ENCODE peak calls at places on chromosomes 4 and X, in six cellular contexts. One of them, this sample, is unnamed.

GRCh38 chr4:140884431-140885058 is 128.4 kb upstream of the TBC1D9 start:
- DNase-seq in Calu3: peak
- DNase-seq in mucosa of descending colon: no peak
- DNase-seq in astrocyte of the spinal cord: peak
- DNase-seq in ovary: no peak
- DNase-seq in CD14-positive monocyte: no peak
- DNase-seq in this sample: no peak

GRCh38 chr4:2829321-2829932 is 14.2 kb upstream of the ADD1 start:
- DNase-seq in CD14-positive monocyte: peak
- DNase-seq in astrocyte of the spinal cord: no peak
- DNase-seq in mucosa of descending colon: peak
- DNase-seq in ovary: peak
- DNase-seq in Calu3: no peak
- DNase-seq in this sample: no peak

GRCh38 chr4:159159611-159160010 is 56.7 kb downstream of the RAPGEF2 start:
- DNase-seq in mucosa of descending colon: no peak
- DNase-seq in ovary: no peak
- DNase-seq in Calu3: no peak
- DNase-seq in CD14-positive monocyte: no peak
- DNase-seq in astrocyte of the spinal cord: no peak
- DNase-seq in this sample: no peak

GRCh38 chr4:144709793-144710525 is 64.0 kb downstream of the HHIP start:
- DNase-seq in mucosa of descending colon: no peak
- DNase-seq in CD14-positive monocyte: no peak
- DNase-seq in ovary: no peak
- DNase-seq in astrocyte of the spinal cord: peak
- DNase-seq in Calu3: peak
- DNase-seq in this sample: no peak

GRCh38 chr4:182840108-182840507 is 77.1 kb downstream of the DCTD start:
- DNase-seq in ovary: no peak
- DNase-seq in mucosa of descending colon: no peak
- DNase-seq in CD14-positive monocyte: no peak
- DNase-seq in Calu3: no peak
- DNase-seq in astrocyte of the spinal cord: no peak
- DNase-seq in this sample: no peak

GRCh38 chr4:84498203-84499026 is 677 bp downstream of the NKX6-1 start:
- DNase-seq in CD14-positive monocyte: no peak
- DNase-seq in mucosa of descending colon: peak
- DNase-seq in ovary: peak
- DNase-seq in astrocyte of the spinal cord: peak
- DNase-seq in Calu3: peak
- DNase-seq in this sample: no peak

GRCh38 chr4:74638001-74638400 is 156.3 kb downstream of the BTC start:
- DNase-seq in Calu3: no peak
- DNase-seq in ovary: no peak
- DNase-seq in astrocyte of the spinal cord: peak
- DNase-seq in mucosa of descending colon: no peak
- DNase-seq in CD14-positive monocyte: no peak
- DNase-seq in this sample: no peak

GRCh38 chr4:46886711-46887110 is 22.3 kb downstream of the COX7B2 start:
- DNase-seq in mucosa of descending colon: no peak
- DNase-seq in ovary: no peak
- DNase-seq in Calu3: no peak
- DNase-seq in CD14-positive monocyte: no peak
- DNase-seq in astrocyte of the spinal cord: peak
- DNase-seq in this sample: no peak

GRCh38 chrX:69027181-69028005 is 137.9 kb downstream of the PJA1 start:
- DNase-seq in ovary: peak
- DNase-seq in Calu3: no peak
- DNase-seq in mucosa of descending colon: peak
- DNase-seq in CD14-positive monocyte: no peak
- DNase-seq in astrocyte of the spinal cord: peak
- DNase-seq in this sample: no peak

GRCh38 chrX:46044486-46044885 is 500.7 kb downstream of the ZNF674 start:
- DNase-seq in CD14-positive monocyte: no peak
- DNase-seq in astrocyte of the spinal cord: peak
- DNase-seq in Calu3: no peak
- DNase-seq in ovary: no peak
- DNase-seq in mucosa of descending colon: no peak
- DNase-seq in this sample: no peak

GRCh38 chrX:5295004-5295403 is 933.7 kb downstream of the NLGN4X start:
- DNase-seq in CD14-positive monocyte: no peak
- DNase-seq in Calu3: no peak
- DNase-seq in mucosa of descending colon: no peak
- DNase-seq in ovary: no peak
- DNase-seq in astrocyte of the spinal cord: no peak
- DNase-seq in this sample: no peak

GRCh38 chrX:118730500-118731247 is 3.3 kb downstream of the IL13RA1 start:
- DNase-seq in Calu3: no peak
- DNase-seq in ovary: no peak
- DNase-seq in CD14-positive monocyte: no peak
- DNase-seq in mucosa of descending colon: no peak
- DNase-seq in astrocyte of the spinal cord: peak
- DNase-seq in this sample: no peak

DNA sequence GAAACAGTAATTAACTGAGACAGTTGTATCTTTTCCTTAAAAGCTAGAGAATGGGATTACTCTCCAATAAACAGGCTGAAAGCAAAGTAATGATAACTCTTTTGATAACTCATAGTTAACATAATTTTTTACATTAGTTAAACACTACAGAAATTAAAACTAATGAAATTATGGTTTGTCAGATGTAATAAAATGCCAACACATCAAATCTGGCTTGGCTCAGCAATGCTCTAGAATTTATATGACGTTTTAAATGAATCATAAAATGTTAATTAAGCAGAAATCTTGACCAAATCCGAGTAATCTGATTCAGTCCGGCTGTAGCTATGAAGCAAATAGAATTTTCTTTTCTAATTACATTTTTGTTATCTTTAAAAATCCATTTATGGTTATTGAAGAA is 244.2 kb upstream of the NR3C2 start:
- DNase-seq in ovary: no peak
- DNase-seq in astrocyte of the spinal cord: no peak
- DNase-seq in CD14-positive monocyte: no peak
- DNase-seq in Calu3: no peak
- DNase-seq in mucosa of descending colon: no peak
- DNase-seq in this sample: no peak
- TF ChIP-seq CTCF in ovary: no peak
- TF ChIP-seq CTCF in astrocyte of the spinal cord: no peak
- TF ChIP-seq CTCF in CD14-positive monocyte: no peak
- TF ChIP-seq CTCF in Calu3: no peak
- TF ChIP-seq CTCF in mucosa of descending colon: no peak
- TF ChIP-seq CTCF in this sample: no peak

DNA sequence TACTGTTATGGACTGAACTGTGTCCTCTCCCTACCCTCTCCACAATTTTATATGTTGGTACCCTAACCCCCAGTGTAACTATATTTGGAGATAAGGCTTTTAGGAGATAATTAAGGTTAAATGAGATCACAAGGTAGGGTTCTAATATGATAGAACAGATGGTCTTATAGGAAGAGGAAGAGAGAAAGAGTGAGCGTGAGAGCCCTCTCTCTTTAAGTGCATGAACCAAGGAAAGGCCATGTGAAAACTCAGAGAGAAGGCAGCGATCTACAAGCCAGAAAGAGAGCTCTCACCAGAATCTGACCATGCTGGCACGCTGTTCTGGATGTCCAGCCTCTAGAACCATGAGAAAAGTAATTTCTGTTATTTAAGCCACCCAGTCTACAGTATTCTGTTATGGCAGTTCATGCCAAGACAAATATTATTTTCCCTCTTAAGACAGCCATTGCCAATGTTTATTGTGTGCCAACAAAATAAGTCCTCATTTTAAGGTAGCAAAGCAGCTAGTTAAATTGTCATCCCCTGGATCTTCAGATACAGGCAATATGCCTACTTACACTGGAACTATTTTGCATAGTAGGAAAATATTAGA is 336.2 kb downstream of the MID1IP1 start:
- DNase-seq in astrocyte of the spinal cord: no peak
- DNase-seq in CD14-positive monocyte: no peak
- DNase-seq in Calu3: no peak
- DNase-seq in mucosa of descending colon: no peak
- DNase-seq in ovary: no peak
- DNase-seq in this sample: no peak
- TF ChIP-seq CTCF in astrocyte of the spinal cord: no peak
- TF ChIP-seq CTCF in CD14-positive monocyte: no peak
- TF ChIP-seq CTCF in Calu3: no peak
- TF ChIP-seq CTCF in mucosa of descending colon: no peak
- TF ChIP-seq CTCF in ovary: no peak
- TF ChIP-seq CTCF in this sample: no peak

DNA sequence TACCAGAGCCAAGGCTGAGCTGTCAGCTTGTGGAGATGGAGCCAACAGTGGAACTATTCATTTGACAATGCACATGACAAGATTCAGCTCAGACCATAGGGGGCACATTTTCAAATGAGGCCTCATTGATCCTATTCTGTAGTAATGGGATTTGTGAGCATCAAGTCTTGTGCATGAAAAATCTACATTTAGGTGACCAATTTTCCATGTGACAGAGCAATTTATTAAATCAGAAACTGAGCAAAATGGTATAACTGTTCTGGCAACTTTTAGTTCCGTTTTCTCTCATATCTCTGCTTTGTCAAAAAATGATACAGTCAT is 108.5 kb upstream of the PCDH18 start:
- DNase-seq in mucosa of descending colon: no peak
- DNase-seq in CD14-positive monocyte: no peak
- DNase-seq in astrocyte of the spinal cord: no peak
- DNase-seq in ovary: no peak
- DNase-seq in Calu3: no peak
- DNase-seq in this sample: no peak
- TF ChIP-seq CTCF in mucosa of descending colon: no peak
- TF ChIP-seq CTCF in CD14-positive monocyte: no peak
- TF ChIP-seq CTCF in astrocyte of the spinal cord: no peak
- TF ChIP-seq CTCF in ovary: no peak
- TF ChIP-seq CTCF in Calu3: no peak
- TF ChIP-seq CTCF in this sample: no peak

GRCh38 chrX:18676470-18676869 is 4.6 kb upstream of the RS1 start:
- DNase-seq in ovary: peak
- DNase-seq in Calu3: no peak
- DNase-seq in mucosa of descending colon: no peak
- DNase-seq in CD14-positive monocyte: no peak
- DNase-seq in astrocyte of the spinal cord: no peak
- DNase-seq in this sample: no peak
- TF ChIP-seq CTCF in ovary: no peak
- TF ChIP-seq CTCF in Calu3: no peak
- TF ChIP-seq CTCF in mucosa of descending colon: no peak
- TF ChIP-seq CTCF in CD14-positive monocyte: no peak
- TF ChIP-seq CTCF in astrocyte of the spinal cord: peak
- TF ChIP-seq CTCF in this sample: peak

This sample was measured in progenitor cell of endocrine pancreas.